ENCODE peak calls at places on chromosomes 16 and 17, in four cellular contexts. G is left ventricle myocardium inferior, Z is astrocyte of the cerebellum, S is brain microvascular endothelial cell. N is an unnamed sample.

GRCh38 chr17:43437756-43438155 is 39.0 kb downstream of the ARL4D start:
- DNase-seq in G (no peak), Z (no peak), S (no peak), N (no peak)

GRCh38 chr16:84286568-84287220 is 8.0 kb upstream of the WFDC1 start:
- DNase-seq in G (peak), Z (no peak), S (peak), N (peak)

GRCh38 chr16:10388987-10389386 is 3.1 kb downstream of the ATF7IP2 start:
- DNase-seq in G (no peak), Z (no peak), S (no peak), N (no peak)

GRCh38 chr17:40065771-40066510 is 3.2 kb downstream of the THRA start:
- DNase-seq in G (no peak), Z (no peak), S (no peak), N (no peak)

GRCh38 chr16:58848662-58849002 is 114.5 kb upstream of the GOT2 start:
- DNase-seq in G (no peak), Z (no peak), S (no peak), N (no peak)

GRCh38 chr17:46841561-46842379 is 9.6 kb upstream of the WNT9B start:
- DNase-seq in G (no peak), Z (no peak), S (no peak), N (no peak)

GRCh38 chr17:65078441-65079160 is 22.1 kb upstream of the GNA13 start:
- DNase-seq in G (no peak), Z (peak), S (peak), N (no peak)

GRCh38 chr17:50871369-50871768 is 5.2 kb upstream of the TOB1 start:
- DNase-seq in G (no peak), Z (no peak), S (no peak), N (no peak)

GRCh38 chr16:1543085-1543896 is 9.8 kb downstream of the TMEM204 start:
- DNase-seq in G (peak), Z (no peak), S (peak), N (no peak)

GRCh38 chr17:31830971-31831755 is 27.9 kb downstream of the COPRS start:
- DNase-seq in G (no peak), Z (no peak), S (peak), N (no peak)

GRCh38 chr17:40857535-40857934 is 9.5 kb downstream of the KRT12 start:
- DNase-seq in G (peak), Z (no peak), S (no peak), N (no peak)

GRCh38 chr16:74896389-74897370 is 88.2 kb downstream of the WDR59 start:
- DNase-seq in G (no peak), Z (no peak), S (peak), N (no peak)

GRCh38 chr17:60163108-60163784 is 13.5 kb downstream of the CA4 start:
- DNase-seq in G (peak), Z (no peak), S (no peak), N (no peak)

GRCh38 chr17:29293890-29294579 is at the start of gene NUFIP2:
- DNase-seq in G (peak), Z (peak), S (peak), N (peak)

GRCh38 chr17:45430738-45431530 is 1.7 kb downstream of the ARHGAP27 start:
- DNase-seq in G (no peak), Z (no peak), S (no peak), N (no peak)

GRCh38 chr16:56348168-56349085 is 76.9 kb downstream of the AMFR start:
- DNase-seq in G (no peak), Z (no peak), S (no peak), N (no peak)

GRCh38 chr16:69195371-69196029 is 8.5 kb downstream of the SNTB2 start:
- DNase-seq in G (no peak), Z (no peak), S (no peak), N (no peak)

GRCh38 chr16:71467810-71468209 is 5.8 kb upstream of the ZNF23 start:
- DNase-seq in G (no peak), Z (no peak), S (no peak), N (no peak)

GRCh38 chr16:87443964-87444363 is 48.9 kb downstream of the ZCCHC14 start:
- DNase-seq in G (no peak), Z (no peak), S (no peak), N (no peak)

GRCh38 chr16:78929798-78930197 is 670.7 kb downstream of the MAF start:
- DNase-seq in G (no peak), Z (no peak), S (no peak), N (no peak)

GRCh38 chr16:10600792-10601443 is 20.5 kb upstream of the EMP2 start:
- DNase-seq in G (no peak), Z (no peak), S (no peak), N (no peak)

GRCh38 chr16:67456383-67457140 is 24.4 kb downstream of the ATP6V0D1 start:
- DNase-seq in G (peak), Z (peak), S (peak), N (no peak)

GRCh38 chr16:85659805-85660511 is 28.8 kb downstream of the GINS2 start:
- DNase-seq in G (peak), Z (peak), S (peak), N (no peak)
- TF ChIP-seq CTCF in G (peak), Z (peak), S (peak), N (peak)

GRCh38 chr17:7548585-7549400 is at the start of gene TNFSF12:
- DNase-seq in G (peak), Z (no peak), S (no peak), N (no peak)
- TF ChIP-seq CTCF in G (peak), Z (peak), S (peak), N (peak)

GRCh38 chr17:77771145-77771544 is 187.4 kb upstream of the TNRC6C start:
- DNase-seq in G (no peak), Z (no peak), S (no peak), N (no peak)

GRCh38 chr17:77772899-77773358 is 185.6 kb upstream of the TNRC6C start:
- DNase-seq in G (no peak), Z (no peak), S (no peak), N (no peak)

GRCh38 chr17:77771998-77772397 is 186.5 kb upstream of the TNRC6C start:
- DNase-seq in G (no peak), Z (no peak), S (no peak), N (no peak)

GRCh38 chr17:77771587-77771986 is 186.9 kb upstream of the TNRC6C start:
- DNase-seq in G (no peak), Z (no peak), S (no peak), N (no peak)

DNA sequence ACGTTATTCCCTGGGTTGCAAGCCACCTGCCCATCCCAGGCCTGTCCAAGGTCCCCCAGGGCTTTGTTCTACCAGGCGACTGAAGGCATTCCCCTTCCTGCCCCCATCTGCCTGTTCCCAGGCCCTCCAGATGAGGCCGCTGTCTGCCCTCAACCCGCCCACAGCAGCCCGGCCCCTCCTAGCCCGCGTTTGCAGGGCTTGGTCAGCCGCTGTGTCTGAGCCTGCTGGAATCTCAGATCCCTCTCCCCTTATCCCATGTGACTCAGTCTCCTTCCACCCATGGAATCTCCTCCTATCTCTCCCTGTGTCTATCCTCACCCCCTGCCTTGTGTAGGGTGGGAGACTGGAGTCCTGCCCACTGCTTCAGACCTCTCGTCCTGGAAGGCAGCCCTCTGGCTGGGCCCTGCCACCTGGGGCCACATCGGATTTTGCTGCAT is 186.0 kb upstream of the TNRC6C start:
- DNase-seq in G (peak), Z (peak), S (peak), N (no peak)
- TF ChIP-seq CTCF in G (peak), Z (peak), S (peak), N (peak)

GRCh38 chr17:76473541-76473985 is 6.2 kb downstream of the AANAT start:
- DNase-seq in G (no peak), Z (no peak), S (no peak), N (peak)
- TF ChIP-seq CTCF in G (peak), Z (peak), S (peak), N (peak)

GRCh38 chr16:70418274-70418992 is 20.5 kb downstream of the ST3GAL2 start:
- DNase-seq in G (no peak), Z (no peak), S (no peak), N (no peak)
- TF ChIP-seq CTCF in G (no peak), Z (no peak), S (no peak), N (no peak)

DNA sequence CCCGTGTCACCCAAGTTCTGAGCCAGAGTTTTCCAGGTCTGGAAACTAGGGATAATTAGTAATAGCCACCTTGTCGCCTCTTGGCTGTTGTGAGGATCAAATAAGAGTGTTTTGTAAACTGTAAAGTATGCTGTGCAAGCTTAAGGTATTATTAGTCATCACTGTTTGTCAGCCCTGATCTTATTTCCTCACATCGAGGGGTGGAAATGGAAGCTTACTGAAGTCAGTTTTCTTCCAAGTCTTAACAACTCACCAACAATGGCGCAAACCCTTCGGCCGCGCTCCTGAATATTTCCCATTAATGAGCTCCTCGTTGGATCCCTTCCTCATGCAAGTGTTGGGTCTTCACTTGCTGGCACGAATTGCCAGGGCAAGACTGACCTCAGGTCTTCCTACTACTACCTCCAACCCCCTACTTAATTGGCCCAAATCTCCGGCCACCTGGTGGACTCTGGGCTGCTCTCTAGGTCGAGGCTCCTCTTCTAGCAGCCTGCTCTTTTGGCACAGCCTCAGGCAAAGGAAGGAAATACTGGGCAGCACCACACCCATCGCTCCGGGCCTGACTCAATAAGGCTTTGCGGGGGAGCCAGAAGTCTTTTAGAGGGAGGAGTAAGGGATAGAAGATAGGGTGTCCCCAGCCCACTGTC is 874 bp upstream of the SLC35B1 start:
- DNase-seq in G (no peak), Z (no peak), S (no peak), N (no peak)
- TF ChIP-seq CTCF in G (no peak), Z (no peak), S (peak), N (peak)

GRCh38 chr17:66230918-66231543 is 1.8 kb upstream of the APOH start:
- DNase-seq in G (no peak), Z (no peak), S (no peak), N (no peak)

GRCh38 chr17:66233023-66233753 is 4.0 kb upstream of the APOH start:
- DNase-seq in G (no peak), Z (no peak), S (no peak), N (no peak)

GRCh38 chr17:66228887-66229782 is at the start of gene APOH:
- DNase-seq in G (no peak), Z (no peak), S (no peak), N (no peak)

GRCh38 chr17:66227212-66228045 is 1.8 kb downstream of the APOH start:
- DNase-seq in G (no peak), Z (no peak), S (no peak), N (no peak)

DNA sequence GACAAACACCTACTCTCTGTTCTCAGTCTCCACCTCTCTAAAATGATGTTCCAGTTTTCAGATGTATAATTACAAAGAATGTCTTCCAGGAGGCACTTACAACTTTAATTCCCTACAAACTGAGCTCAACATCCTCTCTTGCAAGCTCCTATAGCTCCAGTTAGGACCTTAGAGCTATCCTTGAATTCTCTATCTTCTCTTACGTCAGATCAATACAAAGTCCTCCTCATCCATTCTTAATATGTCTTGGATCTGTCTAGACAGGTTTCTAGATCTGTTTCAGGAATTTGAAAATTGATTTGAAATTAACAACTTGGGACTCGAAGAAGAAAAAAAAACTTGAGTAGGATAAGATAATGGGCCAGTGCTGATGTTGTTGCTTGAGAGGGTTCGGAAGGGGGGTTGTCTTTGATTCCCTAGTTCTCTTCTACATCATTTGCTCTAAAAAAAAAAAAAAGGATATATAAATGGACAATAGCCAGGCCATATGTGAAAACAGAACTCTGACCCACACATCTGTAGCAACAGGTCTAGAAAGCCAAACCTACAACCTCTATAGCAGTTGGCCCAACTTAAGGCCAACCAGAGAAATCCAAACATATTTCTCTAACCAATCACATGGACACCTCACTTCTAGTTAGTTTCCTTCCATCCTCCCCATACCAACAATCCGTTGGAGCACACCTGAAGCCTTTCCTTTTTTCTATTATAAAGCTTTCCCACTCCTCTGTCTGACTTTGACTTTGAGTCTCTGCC is 746 bp upstream of the APOH start:
- DNase-seq in G (no peak), Z (no peak), S (no peak), N (no peak)
- TF ChIP-seq CTCF in G (no peak), Z (no peak), S (no peak), N (no peak)

GRCh38 chr17:81666092-81666341 is 388 bp downstream of the OXLD1 start:
- DNase-seq in G (no peak), Z (no peak), S (peak), N (no peak)

GRCh38 chr17:81664051-81664470 is 2.3 kb downstream of the OXLD1 start:
- DNase-seq in G (no peak), Z (no peak), S (no peak), N (no peak)

GRCh38 chr17:81665205-81666091 is 957 bp downstream of the OXLD1 start:
- DNase-seq in G (no peak), Z (no peak), S (peak), N (no peak)

GRCh38 chr17:81667754-81668153 is 1.2 kb downstream of the CCDC137 start:
- DNase-seq in G (no peak), Z (no peak), S (no peak), N (no peak)

DNA sequence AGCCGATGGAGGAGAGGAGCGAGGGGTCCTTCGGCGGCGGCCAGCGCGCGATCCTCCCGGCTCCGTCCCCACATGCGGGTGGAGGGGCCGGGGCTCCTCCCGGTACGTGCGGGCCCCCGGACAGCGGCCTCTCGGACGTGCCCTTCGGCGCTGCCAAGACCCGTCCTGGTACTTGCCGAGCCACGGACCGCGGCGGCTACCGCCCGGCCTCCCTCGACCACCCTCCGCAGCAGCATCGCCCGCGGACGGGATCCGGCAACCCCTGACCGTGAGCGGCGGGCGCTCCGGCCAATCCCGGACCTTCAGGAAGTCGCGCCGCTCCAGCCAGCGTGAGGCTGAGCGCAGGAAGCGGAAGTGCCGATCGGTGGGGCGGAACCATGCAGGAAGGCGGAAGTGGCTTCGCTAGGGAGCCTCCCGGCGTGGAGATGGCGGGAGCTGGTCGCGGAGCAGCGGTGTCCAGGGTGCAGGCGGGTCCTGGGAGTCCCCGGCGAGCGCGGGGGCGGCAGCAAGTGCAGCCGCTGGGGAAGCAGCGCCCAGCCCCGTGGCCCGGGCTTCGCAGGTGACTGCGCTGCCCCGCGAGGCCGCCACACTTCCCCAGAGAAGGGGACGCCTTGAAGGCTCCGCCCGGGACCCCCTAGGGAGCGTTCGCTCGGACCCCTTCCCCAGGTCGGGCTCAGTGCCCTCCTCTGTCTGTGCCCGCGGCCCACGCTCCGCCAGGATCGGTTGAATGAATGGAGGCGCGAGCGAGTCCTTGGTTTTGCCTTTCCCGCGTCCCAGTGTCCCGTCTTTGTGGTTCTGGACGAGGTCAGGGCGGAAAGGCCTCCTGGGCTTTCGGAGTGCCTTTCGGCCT is at the start of the genes CCDC137 and OXLD1:
- DNase-seq in G (peak), Z (peak), S (peak), N (peak)
- TF ChIP-seq CTCF in G (no peak), Z (no peak), S (no peak), N (no peak)

N was measured in osteocyte.